ENCODE peak calls at places on chromosomes 13 and 19, in eight cellular contexts. One of them, this sample, is unnamed. For H3K27me3, the result is how much of the 10 kb centered on the place peaks cover.

GRCh38 chr19:4063369-4064072 is 3.2 kb downstream of the ZBTB7A start:
- DNase-seq in transverse colon: peak
- DNase-seq in sigmoid colon: no peak
- DNase-seq in AG04450: no peak
- DNase-seq in breast epithelium: no peak
- DNase-seq in ascending aorta: no peak
- DNase-seq in tibial artery: no peak
- DNase-seq in cardiac muscle cell: no peak
- DNase-seq in this sample: no peak

GRCh38 chr13:27226991-27227390 is 24.4 kb upstream of the RPL21 start:
- DNase-seq in cardiac muscle cell: no peak
- DNase-seq in sigmoid colon: no peak
- DNase-seq in tibial artery: no peak
- DNase-seq in breast epithelium: no peak
- DNase-seq in AG04450: no peak
- DNase-seq in transverse colon: no peak
- DNase-seq in ascending aorta: no peak
- DNase-seq in this sample: no peak

GRCh38 chr19:39238209-39238608 is 6.6 kb downstream of the IFNL3 start:
- DNase-seq in breast epithelium: no peak
- DNase-seq in transverse colon: no peak
- DNase-seq in AG04450: no peak
- DNase-seq in tibial artery: no peak
- DNase-seq in ascending aorta: no peak
- DNase-seq in cardiac muscle cell: no peak
- DNase-seq in sigmoid colon: no peak
- DNase-seq in this sample: no peak

GRCh38 chr13:45492538-45492937 is 27.8 kb downstream of the COG3 start:
- DNase-seq in tibial artery: no peak
- DNase-seq in ascending aorta: no peak
- DNase-seq in AG04450: no peak
- DNase-seq in breast epithelium: no peak
- DNase-seq in sigmoid colon: no peak
- DNase-seq in transverse colon: no peak
- DNase-seq in cardiac muscle cell: no peak
- DNase-seq in this sample: no peak

GRCh38 chr19:49347835-49348234 is 12.6 kb downstream of the CD37 start:
- DNase-seq in ascending aorta: no peak
- DNase-seq in transverse colon: no peak
- DNase-seq in sigmoid colon: no peak
- DNase-seq in breast epithelium: no peak
- DNase-seq in cardiac muscle cell: peak
- DNase-seq in tibial artery: no peak
- DNase-seq in AG04450: no peak
- DNase-seq in this sample: peak

GRCh38 chr13:109151696-109152095 is 522.3 kb downstream of the MYO16 start:
- DNase-seq in transverse colon: no peak
- DNase-seq in breast epithelium: no peak
- DNase-seq in cardiac muscle cell: no peak
- DNase-seq in sigmoid colon: no peak
- DNase-seq in ascending aorta: no peak
- DNase-seq in AG04450: no peak
- DNase-seq in tibial artery: no peak
- DNase-seq in this sample: no peak

GRCh38 chr13:93225610-93226009 is 997 bp upstream of the GPC6 start:
- DNase-seq in ascending aorta: no peak
- DNase-seq in tibial artery: no peak
- DNase-seq in sigmoid colon: no peak
- DNase-seq in cardiac muscle cell: no peak
- DNase-seq in breast epithelium: no peak
- DNase-seq in transverse colon: no peak
- DNase-seq in AG04450: no peak
- DNase-seq in this sample: no peak

GRCh38 chr13:44086389-44086788 is 206.7 kb downstream of the LACC1 start:
- DNase-seq in AG04450: no peak
- DNase-seq in tibial artery: no peak
- DNase-seq in sigmoid colon: no peak
- DNase-seq in ascending aorta: no peak
- DNase-seq in breast epithelium: no peak
- DNase-seq in transverse colon: no peak
- DNase-seq in cardiac muscle cell: no peak
- DNase-seq in this sample: no peak

GRCh38 chr13:114282143-114282685 is 813 bp downstream of the UPF3A start:
- DNase-seq in ascending aorta: no peak
- DNase-seq in breast epithelium: peak
- DNase-seq in transverse colon: peak
- DNase-seq in cardiac muscle cell: peak
- DNase-seq in sigmoid colon: peak
- DNase-seq in tibial artery: peak
- DNase-seq in AG04450: no peak
- DNase-seq in this sample: peak

GRCh38 chr13:61500176-61500575 is 84.5 kb upstream of the PCDH20 start:
- DNase-seq in AG04450: no peak
- DNase-seq in ascending aorta: no peak
- DNase-seq in cardiac muscle cell: no peak
- DNase-seq in breast epithelium: no peak
- DNase-seq in sigmoid colon: no peak
- DNase-seq in transverse colon: no peak
- DNase-seq in tibial artery: no peak
- DNase-seq in this sample: no peak

GRCh38 chr19:9865732-9866627 is 30.9 kb downstream of the PIN1 start:
- DNase-seq in tibial artery: no peak
- DNase-seq in transverse colon: no peak
- DNase-seq in cardiac muscle cell: no peak
- DNase-seq in breast epithelium: no peak
- DNase-seq in sigmoid colon: no peak
- DNase-seq in AG04450: no peak
- DNase-seq in ascending aorta: no peak
- DNase-seq in this sample: no peak

GRCh38 chr19:14385492-14385891 is 4.2 kb downstream of the ADGRE5 start:
- DNase-seq in tibial artery: no peak
- DNase-seq in sigmoid colon: peak
- DNase-seq in AG04450: no peak
- DNase-seq in breast epithelium: no peak
- DNase-seq in ascending aorta: no peak
- DNase-seq in transverse colon: no peak
- DNase-seq in cardiac muscle cell: no peak
- DNase-seq in this sample: no peak

DNA sequence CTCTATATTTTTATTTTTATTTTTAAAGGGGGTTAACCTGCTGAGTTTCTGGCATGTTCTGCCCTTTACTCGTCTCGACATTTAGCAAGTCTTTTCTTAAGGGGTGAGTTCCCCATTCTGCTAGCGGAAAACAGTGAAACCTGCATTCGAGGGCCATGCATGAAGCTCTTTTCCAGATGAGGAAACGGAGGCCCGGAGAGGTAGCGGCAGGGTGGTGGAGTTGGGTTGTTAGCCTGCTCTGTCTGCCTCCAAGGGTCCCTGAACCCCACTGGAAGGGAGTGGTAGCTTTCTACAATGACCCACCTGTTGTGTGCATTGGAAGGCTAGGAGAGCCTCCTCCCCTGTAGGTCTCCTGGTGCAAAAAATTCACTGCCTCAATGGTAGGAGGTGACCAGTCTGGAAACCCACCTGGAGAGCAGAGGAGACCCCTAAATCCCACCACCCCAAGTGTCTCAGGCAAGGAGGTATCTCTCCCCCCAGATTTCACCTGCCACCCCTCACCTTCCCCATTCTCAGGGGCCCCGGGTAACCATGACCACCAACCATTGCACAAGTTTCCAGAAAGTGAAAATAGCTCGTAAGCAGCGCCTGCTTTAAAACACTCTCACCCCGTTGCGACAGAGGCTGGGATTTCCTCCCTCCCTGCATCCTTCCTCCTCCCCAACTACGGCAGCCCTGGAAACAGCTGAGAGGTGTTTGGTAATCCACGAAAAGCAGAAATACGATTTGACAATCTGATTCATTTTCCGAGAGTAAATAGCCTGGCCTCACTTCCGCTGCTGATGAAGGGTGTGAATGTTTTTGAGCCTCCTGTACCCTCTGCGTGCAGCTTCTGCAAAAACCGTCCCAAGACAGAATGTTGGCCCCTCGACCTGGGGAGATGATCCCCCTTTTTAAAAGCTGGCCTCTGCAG is 3.5 kb downstream of the KLF2 start:
- DNase-seq in tibial artery: peak
- DNase-seq in transverse colon: peak
- DNase-seq in AG04450: peak
- DNase-seq in sigmoid colon: peak
- DNase-seq in breast epithelium: no peak
- DNase-seq in cardiac muscle cell: no peak
- DNase-seq in ascending aorta: peak
- DNase-seq in this sample: peak
- H3K4me3 ChIP-seq in tibial artery: peak
- H3K4me3 ChIP-seq in transverse colon: peak
- H3K4me3 ChIP-seq in AG04450: peak
- H3K4me3 ChIP-seq in sigmoid colon: peak
- H3K4me3 ChIP-seq in breast epithelium: peak
- H3K4me3 ChIP-seq in cardiac muscle cell: no peak
- H3K4me3 ChIP-seq in ascending aorta: peak
- H3K4me3 ChIP-seq in this sample: peak

GRCh38 chr19:31354316-31354715 is 5.1 kb upstream of the TSHZ3 start:
- DNase-seq in tibial artery: no peak
- DNase-seq in transverse colon: no peak
- DNase-seq in ascending aorta: no peak
- DNase-seq in sigmoid colon: no peak
- DNase-seq in AG04450: no peak
- DNase-seq in breast epithelium: no peak
- DNase-seq in cardiac muscle cell: no peak
- DNase-seq in this sample: no peak

GRCh38 chr19:31354919-31355318 is 5.7 kb upstream of the TSHZ3 start:
- DNase-seq in cardiac muscle cell: no peak
- DNase-seq in transverse colon: no peak
- DNase-seq in AG04450: no peak
- DNase-seq in ascending aorta: no peak
- DNase-seq in breast epithelium: no peak
- DNase-seq in sigmoid colon: no peak
- DNase-seq in tibial artery: no peak
- DNase-seq in this sample: no peak

GRCh38 chr19:31355330-31356289 is 6.4 kb upstream of the TSHZ3 start:
- DNase-seq in tibial artery: no peak
- DNase-seq in breast epithelium: no peak
- DNase-seq in sigmoid colon: no peak
- DNase-seq in ascending aorta: no peak
- DNase-seq in transverse colon: no peak
- DNase-seq in cardiac muscle cell: no peak
- DNase-seq in AG04450: no peak
- DNase-seq in this sample: no peak

GRCh38 chr19:31357315-31357673 is 8.1 kb upstream of the TSHZ3 start:
- DNase-seq in breast epithelium: no peak
- DNase-seq in tibial artery: no peak
- DNase-seq in AG04450: no peak
- DNase-seq in ascending aorta: no peak
- DNase-seq in transverse colon: no peak
- DNase-seq in sigmoid colon: no peak
- DNase-seq in cardiac muscle cell: no peak
- DNase-seq in this sample: no peak

DNA sequence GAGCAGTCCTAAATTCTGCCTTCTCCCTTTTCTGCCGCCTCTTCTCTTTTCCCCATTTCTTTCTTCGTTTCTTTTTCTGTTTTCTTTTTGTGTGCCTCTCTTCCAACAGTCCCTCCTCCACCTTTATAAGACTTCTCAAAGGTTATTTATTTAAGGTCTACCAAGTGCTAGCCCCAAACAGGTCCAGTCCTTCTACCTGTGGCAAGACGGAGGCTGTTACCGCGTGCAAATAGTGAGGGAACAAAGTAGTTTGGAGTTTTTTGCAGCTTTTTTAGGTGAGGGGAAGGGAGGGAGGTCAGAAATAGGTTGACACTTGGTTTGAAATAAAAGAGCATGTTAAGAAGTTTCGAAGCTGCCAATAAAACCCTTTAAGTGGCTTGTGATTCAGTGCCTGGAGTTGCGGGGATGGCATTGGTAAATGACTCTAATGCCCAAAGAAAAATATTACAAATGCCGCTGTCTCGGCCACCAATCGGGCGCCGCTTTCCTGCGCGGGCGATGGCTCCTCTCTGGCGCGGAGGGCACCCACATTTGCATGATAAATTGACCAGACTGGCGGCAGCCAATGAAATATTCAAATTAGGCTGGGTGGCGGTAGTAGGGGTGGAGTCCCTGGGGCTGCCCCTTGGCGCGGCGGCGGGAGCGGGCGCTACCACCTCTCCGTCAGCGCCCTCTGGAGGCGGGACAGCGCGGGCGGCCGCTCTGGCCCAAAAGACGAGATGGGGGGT is 7.5 kb upstream of the TSHZ3 start:
- DNase-seq in cardiac muscle cell: peak
- DNase-seq in tibial artery: no peak
- DNase-seq in AG04450: no peak
- DNase-seq in breast epithelium: no peak
- DNase-seq in transverse colon: peak
- DNase-seq in sigmoid colon: no peak
- DNase-seq in ascending aorta: no peak
- DNase-seq in this sample: peak
- H3K27me3 ChIP-seq in cardiac muscle cell: half or more
- H3K27me3 ChIP-seq in tibial artery: under half
- H3K27me3 ChIP-seq in AG04450: under half
- H3K27me3 ChIP-seq in breast epithelium: under half
- H3K27me3 ChIP-seq in transverse colon: half or more
- H3K27me3 ChIP-seq in sigmoid colon: under half
- H3K27me3 ChIP-seq in ascending aorta: under half
- H3K27me3 ChIP-seq in this sample: under half

GRCh38 chr19:5839312-5840017 is at the start of gene FUT6:
- DNase-seq in transverse colon: peak
- DNase-seq in ascending aorta: no peak
- DNase-seq in tibial artery: no peak
- DNase-seq in sigmoid colon: no peak
- DNase-seq in AG04450: no peak
- DNase-seq in breast epithelium: no peak
- DNase-seq in cardiac muscle cell: no peak
- DNase-seq in this sample: no peak
- TF ChIP-seq CTCF in transverse colon: no peak
- TF ChIP-seq CTCF in ascending aorta: no peak
- TF ChIP-seq CTCF in tibial artery: no peak
- TF ChIP-seq CTCF in sigmoid colon: no peak
- TF ChIP-seq CTCF in AG04450: no peak
- TF ChIP-seq CTCF in breast epithelium: no peak
- TF ChIP-seq CTCF in cardiac muscle cell: no peak
- TF ChIP-seq CTCF in this sample: no peak

GRCh38 chr13:80132741-80133601 is 208.0 kb downstream of the SPRY2 start:
- DNase-seq in cardiac muscle cell: peak
- DNase-seq in AG04450: no peak
- DNase-seq in tibial artery: peak
- DNase-seq in transverse colon: peak
- DNase-seq in ascending aorta: no peak
- DNase-seq in sigmoid colon: peak
- DNase-seq in breast epithelium: no peak
- DNase-seq in this sample: peak
- H3K4me3 ChIP-seq in cardiac muscle cell: peak
- H3K4me3 ChIP-seq in AG04450: peak
- H3K4me3 ChIP-seq in tibial artery: peak
- H3K4me3 ChIP-seq in transverse colon: no peak
- H3K4me3 ChIP-seq in ascending aorta: peak
- H3K4me3 ChIP-seq in sigmoid colon: peak
- H3K4me3 ChIP-seq in breast epithelium: peak
- H3K4me3 ChIP-seq in this sample: no peak

GRCh38 chr19:291561-292280 is 518 bp upstream of the PLPP2 start:
- DNase-seq in sigmoid colon: peak
- DNase-seq in cardiac muscle cell: no peak
- DNase-seq in ascending aorta: no peak
- DNase-seq in AG04450: no peak
- DNase-seq in transverse colon: peak
- DNase-seq in tibial artery: no peak
- DNase-seq in breast epithelium: peak
- DNase-seq in this sample: no peak
- H3K27me3 ChIP-seq in sigmoid colon: under half
- H3K27me3 ChIP-seq in cardiac muscle cell: half or more
- H3K27me3 ChIP-seq in ascending aorta: under half
- H3K27me3 ChIP-seq in AG04450: under half
- H3K27me3 ChIP-seq in transverse colon: under half
- H3K27me3 ChIP-seq in tibial artery: under half
- H3K27me3 ChIP-seq in breast epithelium: under half
- H3K27me3 ChIP-seq in this sample: under half

GRCh38 chr19:52351512-52351911 is 15.5 kb downstream of the ZNF610 start:
- DNase-seq in ascending aorta: no peak
- DNase-seq in sigmoid colon: no peak
- DNase-seq in AG04450: no peak
- DNase-seq in transverse colon: no peak
- DNase-seq in cardiac muscle cell: peak
- DNase-seq in tibial artery: no peak
- DNase-seq in breast epithelium: no peak
- DNase-seq in this sample: no peak
- TF ChIP-seq CTCF in ascending aorta: no peak
- TF ChIP-seq CTCF in sigmoid colon: no peak
- TF ChIP-seq CTCF in AG04450: no peak
- TF ChIP-seq CTCF in transverse colon: no peak
- TF ChIP-seq CTCF in cardiac muscle cell: no peak
- TF ChIP-seq CTCF in tibial artery: no peak
- TF ChIP-seq CTCF in breast epithelium: no peak
- TF ChIP-seq CTCF in this sample: no peak

This sample was measured in adrenal gland.